ENCODE peak calls at places on chromosomes 7 and 10, in four cellular contexts. K is effector memory CD8-positive, alpha-beta T cell; A is right lobe of liver; W is kidney tubule cell. R is an unnamed sample.

GRCh38 chr10:100370561-100370975 is 23.5 kb downstream of the SCD start:
- DNase-seq in K (peak), A (no peak), W (peak), R (no peak)

GRCh38 chr7:98300595-98301372 is 19.3 kb downstream of the BRI3 start:
- DNase-seq in K (no peak), A (peak), W (no peak), R (no peak)

GRCh38 chr7:144824360-144824759 is 11.5 kb downstream of the TPK1 start:
- DNase-seq in K (no peak), A (no peak), W (peak), R (peak)

GRCh38 chr7:36966039-36966438 is 241.7 kb upstream of the AOAH start:
- DNase-seq in K (no peak), A (no peak), W (no peak), R (no peak)

GRCh38 chr10:46002916-46003693 is 27.3 kb downstream of the NCOA4 start:
- DNase-seq in K (no peak), A (no peak), W (no peak), R (no peak)

GRCh38 chr7:138848056-138848975 is 50.3 kb upstream of the ATP6V0A4 start:
- DNase-seq in K (no peak), A (no peak), W (no peak), R (no peak)

GRCh38 chr7:1059200-1060091 is 15.1 kb downstream of the GPR146 start:
- DNase-seq in K (no peak), A (peak), W (no peak), R (no peak)

GRCh38 chr7:139340808-139341057 is 404 bp upstream of the FMC1 start:
- DNase-seq in K (no peak), A (no peak), W (no peak), R (no peak)

GRCh38 chr7:24025765-24026164 is 258.2 kb upstream of the NPY start:
- DNase-seq in K (no peak), A (no peak), W (no peak), R (no peak)

GRCh38 chr7:17774701-17775288 is 165.5 kb downstream of the SNX13 start:
- DNase-seq in K (no peak), A (no peak), W (no peak), R (no peak)

GRCh38 chr7:136405931-136406777 is 429.0 kb upstream of the MTPN start:
- DNase-seq in K (no peak), A (no peak), W (peak), R (peak)

GRCh38 chr10:73855413-73855812 is 18.9 kb downstream of the CAMK2G start:
- DNase-seq in K (no peak), A (no peak), W (no peak), R (no peak)

GRCh38 chr7:1412322-1413261 is 46.7 kb downstream of the MICALL2 start:
- DNase-seq in K (peak), A (peak), W (peak), R (peak)

GRCh38 chr7:30970594-30971094 is 6.9 kb downstream of the GHRHR start:
- DNase-seq in K (no peak), A (no peak), W (peak), R (no peak)

GRCh38 chr7:75915416-75916156 is 631 bp downstream of the POR start:
- DNase-seq in K (peak), A (no peak), W (peak), R (no peak)

GRCh38 chr7:150356265-150356897 is 12.2 kb upstream of the REPIN1 start:
- DNase-seq in K (no peak), A (no peak), W (peak), R (no peak)

GRCh38 chr10:68781613-68782574 is 45.4 kb upstream of the STOX1 start:
- DNase-seq in K (no peak), A (no peak), W (no peak), R (no peak)

GRCh38 chr7:30348083-30348560 is 63.7 kb downstream of the ZNRF2 start:
- DNase-seq in K (peak), A (no peak), W (peak), R (peak)

GRCh38 chr7:75056476-75056875 is 17.1 kb downstream of the RCC1L start:
- DNase-seq in K (no peak), A (no peak), W (no peak), R (peak)

GRCh38 chr7:106182904-106183303 is 70.8 kb upstream of the SYPL1 start:
- DNase-seq in K (no peak), A (no peak), W (no peak), R (no peak)

GRCh38 chr10:88647216-88647615 is 17.0 kb upstream of the LIPF start:
- DNase-seq in K (no peak), A (no peak), W (no peak), R (no peak)

GRCh38 chr7:38660427-38661099 is 29.4 kb upstream of the AMPH start:
- DNase-seq in K (peak), A (peak), W (peak), R (peak)

GRCh38 chr7:159030490-159031134 is 114.1 kb downstream of the VIPR2 start:
- DNase-seq in K (no peak), A (no peak), W (peak), R (no peak)

GRCh38 chr7:83947260-83947659 is 247.3 kb downstream of the SEMA3A start:
- DNase-seq in K (no peak), A (no peak), W (peak), R (no peak)

GRCh38 chr7:71131753-71132520 is at the start of gene GALNT17:
- DNase-seq in K (no peak), A (no peak), W (no peak), R (no peak)

GRCh38 chr7:8236781-8237407 is 25.1 kb downstream of the ICA1 start:
- DNase-seq in K (no peak), A (no peak), W (peak), R (no peak)

GRCh38 chr7:302054-302992 is 12.4 kb downstream of the FOXL3 start:
- DNase-seq in K (no peak), A (no peak), W (no peak), R (no peak)

GRCh38 chr10:26508016-26508415 is 69.9 kb downstream of the APBB1IP start:
- DNase-seq in K (no peak), A (no peak), W (no peak), R (no peak)

GRCh38 chr7:114784756-114785155 is 137.1 kb upstream of the MDFIC start:
- DNase-seq in K (no peak), A (no peak), W (no peak), R (no peak)

GRCh38 chr10:30803901-30804322 is 174.4 kb upstream of the LYZL2 start:
- DNase-seq in K (no peak), A (no peak), W (no peak), R (peak)

GRCh38 chr10:83881647-83882046 is 257.7 kb upstream of the GHITM start:
- DNase-seq in K (no peak), A (no peak), W (no peak), R (no peak)

GRCh38 chr7:116509982-116510579 is 10.5 kb downstream of the CAV2 start:
- DNase-seq in K (no peak), A (no peak), W (no peak), R (no peak)

GRCh38 chr10:50629495-50630122 is 5.9 kb upstream of the SGMS1 start:
- DNase-seq in K (no peak), A (no peak), W (no peak), R (no peak)

GRCh38 chr7:66054063-66054462 is 21.6 kb upstream of the ASL start:
- DNase-seq in K (no peak), A (no peak), W (no peak), R (no peak)

GRCh38 chr10:59098811-59099452 is 77.5 kb upstream of the PHYHIPL start:
- DNase-seq in K (no peak), A (no peak), W (no peak), R (peak)

GRCh38 chr10:78299861-78300453 is 266.3 kb downstream of the RPS24 start:
- DNase-seq in K (no peak), A (no peak), W (no peak), R (no peak)

R was measured in HFF-Myc.